ENCODE peak calls at places on chromosomes 7 and 10, in eight cellular contexts. Q is psoas muscle; H is suprapubic skin; F is T-helper 2 cell; S is AML-193; L is activated effector memory CD4-positive, alpha-beta T cell treated with anti-CD3 and anti-CD28 coated beads, Interleukin-2, amount 50 U/mL, for 16 hours; Y is GM12892; U is kidney epithelial cell. E is an unnamed sample.

GRCh38 chr10:98357208-98357836 is 57.7 kb downstream of the PYROXD2 start:
- DNase-seq in Q (no peak), H (no peak), F (no peak), S (no peak), L (no peak), Y (no peak), U (no peak), E (no peak)

GRCh38 chr7:155489862-155490696 is 32.1 kb downstream of the EN2 start:
- DNase-seq in Q (no peak), H (no peak), F (no peak), S (no peak), L (no peak), Y (no peak), U (no peak), E (no peak)

GRCh38 chr7:14836571-14837189 is 65.9 kb downstream of the DGKB start:
- DNase-seq in Q (peak), H (no peak), F (no peak), S (no peak), L (no peak), Y (no peak), U (peak), E (no peak)

GRCh38 chr10:62259456-62259855 is 9.2 kb downstream of the RTKN2 start:
- DNase-seq in Q (no peak), H (no peak), F (no peak), S (no peak), L (no peak), Y (no peak), U (no peak), E (no peak)

GRCh38 chr7:112225006-112225405 is 18.5 kb downstream of the ZNF277 start:
- DNase-seq in Q (no peak), H (no peak), F (no peak), S (no peak), L (no peak), Y (no peak), U (no peak), E (no peak)

GRCh38 chr10:55174419-55174818 is 373.4 kb upstream of the PCDH15 start:
- DNase-seq in Q (no peak), H (no peak), F (no peak), S (no peak), L (no peak), Y (no peak), U (no peak), E (no peak)

GRCh38 chr10:73814896-73815718 is 3.7 kb upstream of the NDST2 start:
- DNase-seq in Q (no peak), H (no peak), F (no peak), S (no peak), L (no peak), Y (no peak), U (no peak), E (no peak)

GRCh38 chr10:60206735-60207134 is 182.9 kb downstream of the ANK3 start:
- DNase-seq in Q (no peak), H (no peak), F (no peak), S (no peak), L (no peak), Y (no peak), U (no peak), E (no peak)

GRCh38 chr7:50307368-50308012 is 3.0 kb downstream of the IKZF1 start:
- DNase-seq in Q (no peak), H (no peak), F (no peak), S (peak), L (peak), Y (no peak), U (no peak), E (no peak)

GRCh38 chr10:48701139-48701901 is 16.6 kb downstream of the WDFY4 start:
- DNase-seq in Q (no peak), H (no peak), F (no peak), S (no peak), L (no peak), Y (no peak), U (no peak), E (no peak)

GRCh38 chr7:119935418-119936025 is 337.5 kb upstream of the KCND2 start:
- DNase-seq in Q (no peak), H (no peak), F (no peak), S (peak), L (no peak), Y (no peak), U (no peak), E (no peak)

GRCh38 chr7:11404355-11404754 is 427.6 kb downstream of the THSD7A start:
- DNase-seq in Q (no peak), H (no peak), F (no peak), S (no peak), L (no peak), Y (no peak), U (no peak), E (no peak)

GRCh38 chr10:107144490-107144889 is 20.0 kb downstream of the SORCS1 start:
- DNase-seq in Q (no peak), H (no peak), F (no peak), S (no peak), L (no peak), Y (no peak), U (no peak), E (no peak)

GRCh38 chr10:33134011-33134751 is 176.2 kb upstream of the ITGB1 start:
- DNase-seq in Q (peak), H (no peak), F (peak), S (no peak), L (peak), Y (no peak), U (peak), E (peak)

GRCh38 chr7:84477786-84478405 is 283.3 kb upstream of the SEMA3A start:
- DNase-seq in Q (no peak), H (no peak), F (no peak), S (no peak), L (no peak), Y (no peak), U (peak), E (no peak)

GRCh38 chr10:96709525-96709924 is 10.8 kb downstream of the PIK3AP1 start:
- DNase-seq in Q (no peak), H (no peak), F (no peak), S (no peak), L (no peak), Y (no peak), U (no peak), E (no peak)

GRCh38 chr10:36448760-36449681 is 676.4 kb upstream of the ANKRD30A start:
- DNase-seq in Q (no peak), H (no peak), F (no peak), S (no peak), L (no peak), Y (no peak), U (no peak), E (no peak)

GRCh38 chr7:75884401-75884800 is 5.6 kb downstream of the RHBDD2 start:
- DNase-seq in Q (no peak), H (no peak), F (no peak), S (no peak), L (no peak), Y (no peak), U (no peak), E (no peak)

GRCh38 chr10:76318171-76318570 is 886.7 kb downstream of the LRMDA start:
- DNase-seq in Q (no peak), H (no peak), F (no peak), S (no peak), L (no peak), Y (no peak), U (no peak), E (no peak)

GRCh38 chr10:58082248-58082647 is 185.4 kb downstream of the IPMK start:
- DNase-seq in Q (no peak), H (no peak), F (no peak), S (no peak), L (no peak), Y (no peak), U (no peak), E (no peak)

GRCh38 chr7:139752148-139752547 is 25.6 kb downstream of the HIPK2 start:
- DNase-seq in Q (no peak), H (no peak), F (no peak), S (no peak), L (no peak), Y (no peak), U (no peak), E (no peak)

GRCh38 chr10:71868192-71868697 is 17.2 kb upstream of the PSAP start:
- DNase-seq in Q (peak), H (peak), F (no peak), S (no peak), L (no peak), Y (no peak), U (peak), E (no peak)

GRCh38 chr7:130996841-130997231 is 262.8 kb upstream of the KLF14 start:
- DNase-seq in Q (no peak), H (no peak), F (no peak), S (no peak), L (peak), Y (no peak), U (no peak), E (no peak)

GRCh38 chr7:70346844-70347462 is 748.7 kb downstream of the AUTS2 start:
- DNase-seq in Q (no peak), H (no peak), F (no peak), S (no peak), L (no peak), Y (no peak), U (no peak), E (no peak)

GRCh38 chr7:311796-312195 is 21.8 kb downstream of the FOXL3 start:
- DNase-seq in Q (no peak), H (no peak), F (no peak), S (no peak), L (no peak), Y (no peak), U (no peak), E (peak)

GRCh38 chr7:26958834-26959233 is 94.4 kb upstream of the SKAP2 start:
- DNase-seq in Q (no peak), H (no peak), F (no peak), S (no peak), L (no peak), Y (no peak), U (peak), E (peak)

GRCh38 chr10:24518981-24519597 is 204.6 kb downstream of the ARHGAP21 start:
- DNase-seq in Q (peak), H (no peak), F (no peak), S (peak), L (no peak), Y (peak), U (no peak), E (no peak)

GRCh38 chr7:17339952-17340351 is 41.5 kb downstream of the AHR start:
- DNase-seq in Q (no peak), H (no peak), F (no peak), S (no peak), L (no peak), Y (no peak), U (no peak), E (no peak)

GRCh38 chr10:17805921-17806577 is 3.1 kb upstream of the MRC1 start:
- DNase-seq in Q (no peak), H (no peak), F (no peak), S (peak), L (peak), Y (no peak), U (no peak), E (no peak)

GRCh38 chr7:78924581-78924980 is 528.9 kb downstream of the MAGI2 start:
- DNase-seq in Q (no peak), H (no peak), F (no peak), S (no peak), L (no peak), Y (no peak), U (no peak), E (no peak)

GRCh38 chr7:1934756-1935155 is 264.7 kb downstream of the ELFN1 start:
- DNase-seq in Q (no peak), H (no peak), F (no peak), S (no peak), L (no peak), Y (no peak), U (no peak), E (no peak)

GRCh38 chr10:102113956-102114857 is 6.0 kb downstream of the LDB1 start:
- DNase-seq in Q (peak), H (no peak), F (no peak), S (no peak), L (peak), Y (no peak), U (no peak), E (no peak)

GRCh38 chr7:33744293-33744692 is 161.0 kb upstream of the BMPER start:
- DNase-seq in Q (no peak), H (no peak), F (no peak), S (peak), L (no peak), Y (no peak), U (no peak), E (no peak)

GRCh38 chr7:484365-485101 is 35.1 kb downstream of the PDGFA start:
- DNase-seq in Q (peak), H (no peak), F (no peak), S (no peak), L (no peak), Y (no peak), U (no peak), E (no peak)

GRCh38 chr7:69108041-69108440 is 490.2 kb upstream of the AUTS2 start:
- DNase-seq in Q (no peak), H (no peak), F (no peak), S (no peak), L (no peak), Y (no peak), U (no peak), E (no peak)